ENCODE peak calls at places on chromosomes 7 and 10, in eight cellular contexts. C, I, X, L, V, P, Q and A are unnamed samples.

GRCh38 chr7:80453699-80454340 is 58.0 kb downstream of the GNAT3 start:
- DNase-seq in X (peak; percentile 57), L (no peak), I (peak; percentile 29), V (no peak), C (no peak), P (no peak), Q (peak; percentile 20), A (no peak)

GRCh38 chr7:85237721-85238120 is 50.9 kb upstream of the SEMA3D start:
- DNase-seq in I (no peak), Q (no peak), L (peak; percentile 82), C (no peak), V (peak; percentile 26), P (no peak), X (peak; percentile 9), A (no peak)

GRCh38 chr10:1595242-1595600 is 142.1 kb downstream of the ADARB2 start:
- DNase-seq in I (no peak), P (no peak), X (no peak), L (no peak), C (no peak), Q (no peak), V (no peak), A (no peak)

GRCh38 chr7:40219917-40220316 is 85.1 kb downstream of the SUGCT start:
- DNase-seq in C (no peak), Q (no peak), P (no peak), L (peak; percentile 87), X (peak; percentile 36), I (no peak), V (no peak), A (no peak)

GRCh38 chr7:137882806-137883205 is 36.0 kb upstream of the DGKI start:
- DNase-seq in X (peak; percentile 5), P (no peak), C (no peak), L (peak; percentile 70), V (peak; percentile 85), Q (no peak), I (no peak), A (no peak)

GRCh38 chr10:44827431-44828006 is 83.6 kb upstream of the TMEM72 start:
- DNase-seq in Q (no peak), C (no peak), L (peak; percentile 23), X (no peak), P (no peak), V (no peak), I (no peak), A (no peak)

GRCh38 chr7:81470084-81470723 is 299.6 kb downstream of the HGF start:
- DNase-seq in C (peak; percentile 74), V (peak; percentile 46), I (peak; percentile 82), Q (peak; percentile 81), P (peak; percentile 73), X (peak; percentile 70), L (peak; percentile 68), A (no peak)

GRCh38 chr10:120205368-120206018 is 251.5 kb upstream of the PLPP4 start:
- DNase-seq in Q (no peak), P (no peak), C (no peak), I (no peak), V (no peak), X (no peak), L (no peak), A (no peak)

GRCh38 chr10:92290837-92291609 is at the start of the genes CPEB3 and MARCHF5:
- DNase-seq in X (peak; percentile 94), Q (peak; percentile 97), L (peak; percentile 92), I (peak; percentile 97), P (peak; percentile 98), V (peak; percentile 97), C (peak; percentile 98), A (peak; percentile 86)

GRCh38 chr10:6163364-6164270 is 39.1 kb upstream of the PFKFB3 start:
- DNase-seq in Q (peak; percentile 94), I (peak; percentile 89), C (peak; percentile 91), V (peak; percentile 78), P (peak; percentile 97), X (peak; percentile 75), L (peak; percentile 66), A (peak; percentile 97)

GRCh38 chr10:29174389-29174788 is 114.5 kb upstream of the LYZL1 start:
- DNase-seq in V (no peak), P (no peak), L (no peak), X (peak; percentile 3), C (no peak), I (no peak), Q (no peak), A (no peak)

GRCh38 chr10:79070611-79071534 is 2.1 kb downstream of the ZMIZ1 start:
- DNase-seq in V (peak; percentile 71), X (peak; percentile 100), I (peak; percentile 92), P (peak; percentile 92), L (peak; percentile 64), Q (peak; percentile 94), C (peak; percentile 95), A (no peak)

GRCh38 chr7:105268056-105268455 is 120.7 kb downstream of the SRPK2 start:
- DNase-seq in P (no peak), I (peak; percentile 21), Q (no peak), V (peak; percentile 25), X (peak; percentile 84), C (no peak), L (peak; percentile 83), A (no peak)

GRCh38 chr10:27558612-27559020 is 54.5 kb downstream of the RAB18 start:
- DNase-seq in X (peak; percentile 69), I (peak; percentile 76), C (peak; percentile 42), P (no peak), V (peak; percentile 24), L (peak; percentile 19), Q (peak; percentile 89), A (no peak)

GRCh38 chr10:46282460-46283216 is 4.2 kb upstream of the ANTXRL start:
- DNase-seq in Q (peak; percentile 86), P (peak; percentile 88), X (peak; percentile 42), I (peak; percentile 86), V (peak; percentile 81), C (peak; percentile 80), L (peak; percentile 56), A (peak; percentile 63)

GRCh38 chr7:30199271-30199670 is 64.5 kb downstream of the MTURN start:
- DNase-seq in Q (no peak), C (no peak), V (no peak), P (no peak), X (no peak), I (no peak), L (no peak), A (no peak)

GRCh38 chr7:30196408-30196807 is 61.6 kb downstream of the MTURN start:
- DNase-seq in L (no peak), Q (no peak), I (no peak), P (no peak), C (no peak), X (no peak), V (no peak), A (no peak)

GRCh38 chr7:30201161-30201666 is 66.4 kb downstream of the MTURN start:
- DNase-seq in X (no peak), P (no peak), I (no peak), L (no peak), V (no peak), Q (no peak), C (no peak), A (no peak)

GRCh38 chr7:30200591-30200990 is 65.8 kb downstream of the MTURN start:
- DNase-seq in V (no peak), P (no peak), L (no peak), Q (no peak), C (no peak), X (no peak), I (no peak), A (no peak)

DNA sequence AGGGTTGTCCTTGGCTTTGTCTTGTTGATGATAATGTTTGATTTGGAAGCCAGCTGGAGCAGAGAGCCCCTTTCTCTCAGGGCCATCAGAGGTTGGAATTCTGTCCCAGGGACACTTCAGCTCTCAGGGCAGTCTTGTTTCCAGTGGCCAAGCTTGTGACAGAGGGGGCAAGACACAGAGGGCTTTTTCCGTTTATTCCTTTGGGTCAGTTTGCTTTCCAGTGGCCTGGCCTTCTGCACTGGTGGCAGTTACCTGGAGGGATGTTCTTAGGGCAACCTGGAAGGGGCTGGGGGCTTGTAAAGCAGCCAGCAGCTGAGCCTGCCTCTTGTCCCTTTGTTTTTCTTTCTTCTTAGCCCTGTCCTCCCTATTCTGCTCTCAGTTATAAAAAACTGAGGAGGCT is 62.7 kb downstream of the MTURN start:
- DNase-seq in V (no peak), X (no peak), P (no peak), C (no peak), Q (no peak), I (no peak), L (no peak), A (no peak)
- H3K9me3 ChIP-seq in V (peaks cover 4% of the 10 kb centered on the region), X (peaks cover 23% of the 10 kb centered on the region), P (no peaks in the 10 kb centered on the region), C (no peaks in the 10 kb centered on the region), Q (no peaks in the 10 kb centered on the region), I (peaks cover 5% of the 10 kb centered on the region), L (peaks cover 16% of the 10 kb centered on the region), A (peaks cover 4% of the 10 kb centered on the region)

DNA sequence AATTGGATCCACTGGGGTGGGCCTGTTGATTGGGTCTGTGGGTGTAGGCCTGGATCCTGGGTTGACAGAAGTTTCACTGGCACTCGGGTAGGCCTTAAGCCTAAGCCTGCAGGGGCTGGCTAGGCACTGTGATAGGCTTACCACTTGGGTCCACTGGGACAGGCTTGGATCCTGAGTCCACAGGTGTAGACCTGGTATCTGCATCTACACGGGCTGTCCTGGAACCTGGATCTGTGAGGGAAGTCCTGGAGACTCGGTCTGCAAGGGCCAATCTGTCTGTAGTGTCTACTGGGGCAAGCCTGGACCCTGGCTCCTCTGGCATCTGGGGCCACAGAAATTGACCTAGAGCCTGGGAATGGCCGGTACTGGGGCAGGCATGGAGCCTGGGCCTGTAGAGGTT is 219.0 kb upstream of the NRG3 start:
- DNase-seq in L (no peak), X (no peak), C (no peak), P (no peak), V (no peak), Q (no peak), I (no peak), A (no peak)
- H3K9me3 ChIP-seq in L (peaks cover 10% of the 10 kb centered on the region), X (no peaks in the 10 kb centered on the region), C (peaks cover 19% of the 10 kb centered on the region), P (no peaks in the 10 kb centered on the region), V (peaks cover 2% of the 10 kb centered on the region), Q (no peaks in the 10 kb centered on the region), I (no peaks in the 10 kb centered on the region), A (no peaks in the 10 kb centered on the region)

DNA sequence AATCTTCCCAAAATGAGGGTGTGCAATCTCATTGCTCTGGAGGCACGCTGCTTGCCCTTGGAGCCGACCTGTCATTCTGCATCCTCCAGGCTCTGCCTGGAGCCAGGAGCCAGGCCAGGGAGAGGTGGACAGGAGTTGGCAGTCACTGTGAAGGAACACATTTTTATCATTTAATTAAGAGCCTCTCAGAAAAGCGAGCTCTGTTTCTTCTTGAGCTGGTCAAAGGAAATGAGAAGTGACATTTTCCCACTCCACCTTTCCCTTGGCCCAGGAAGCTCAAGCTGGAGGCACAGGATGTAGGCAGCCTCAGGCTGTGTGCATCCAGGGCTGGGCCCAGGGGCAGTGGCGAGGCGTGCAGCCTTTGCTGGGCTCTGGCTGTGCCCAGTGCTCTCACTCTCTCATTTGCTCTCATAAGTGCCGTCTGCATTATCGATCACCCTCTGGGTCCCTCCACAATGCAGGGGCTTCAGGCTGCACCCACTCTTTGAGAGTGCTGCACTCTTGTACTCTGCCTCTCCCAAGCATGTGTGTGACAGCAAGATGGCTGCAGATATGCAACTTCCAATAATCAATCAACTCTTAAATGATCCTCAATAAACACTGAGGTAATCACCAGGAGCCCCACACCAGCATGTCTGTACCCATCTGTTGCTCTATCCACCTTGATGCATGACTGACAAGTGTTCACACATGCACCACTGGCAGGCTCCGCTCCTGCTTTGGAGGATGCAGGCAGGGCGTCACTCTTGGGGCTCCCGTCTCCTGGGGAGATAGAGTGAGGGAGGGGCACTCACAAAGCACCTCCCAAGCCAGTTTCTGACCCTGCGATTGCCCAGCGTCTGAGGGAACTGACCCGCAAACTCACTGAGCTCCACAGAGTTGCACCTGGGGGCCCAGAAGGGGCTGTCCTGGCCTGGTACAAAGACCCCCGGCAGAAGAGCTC is 171.4 kb downstream of the ZNF248 start:
- DNase-seq in Q (no peak), P (no peak), I (no peak), L (no peak), C (no peak), V (no peak), X (no peak), A (no peak)
- H3K9me3 ChIP-seq in Q (no peaks in the 10 kb centered on the region), P (no peaks in the 10 kb centered on the region), I (no peaks in the 10 kb centered on the region), L (peaks cover 10% of the 10 kb centered on the region), C (peaks cover 23% of the 10 kb centered on the region), V (no peaks in the 10 kb centered on the region), X (no peaks in the 10 kb centered on the region), A (no peaks in the 10 kb centered on the region)

GRCh38 chr7:71657386-71657785 is 525.4 kb downstream of the GALNT17 start:
- DNase-seq in X (no peak), Q (no peak), L (no peak), P (no peak), V (no peak), I (no peak), C (no peak), A (no peak)
- H3K9me3 ChIP-seq in X (no peaks in the 10 kb centered on the region), Q (no peaks in the 10 kb centered on the region), L (no peaks in the 10 kb centered on the region), P (no peaks in the 10 kb centered on the region), V (no peaks in the 10 kb centered on the region), I (no peaks in the 10 kb centered on the region), C (no peaks in the 10 kb centered on the region), A (no peaks in the 10 kb centered on the region)